ENCODE peak calls at places on chromosome 5, in ten cellular contexts. F is SK-N-SH, W is adrenal gland, N is spleen, V is mucosa of descending colon, X is breast epithelium, C is psoas muscle, Q is fibroblast of lung, J is coronary artery, E is fibroblast of villous mesenchyme. A is an unnamed sample.
A peak's percentile ranks its signal among the peaks of the same experiment; 100 is the strongest.

GRCh38 chr5:129905467-129906176 is 1.4 kb downstream of the CHSY3 start:
- DNase-seq in N (no peak), X (no peak), Q (peak; percentile 32), V (peak; percentile 17), C (peak; percentile 46), F (no peak), W (no peak), E (no peak), J (peak; percentile 74), A (peak; percentile 18)

GRCh38 chr5:44845777-44846176 is 37.0 kb downstream of the MRPS30 start:
- DNase-seq in N (no peak), V (no peak), X (no peak), J (no peak), W (no peak), C (no peak), F (no peak), Q (no peak), E (no peak), A (no peak)

GRCh38 chr5:157063776-157064430 is 5.0 kb upstream of the HAVCR1 start:
- DNase-seq in N (no peak), C (no peak), V (peak; percentile 58), J (no peak), F (no peak), W (no peak), Q (no peak), E (no peak), X (no peak), A (no peak)

GRCh38 chr5:59380350-59380951 is 513.1 kb downstream of the PDE4D start:
- DNase-seq in Q (peak; percentile 95), X (no peak), V (no peak), C (no peak), E (peak; percentile 82), W (no peak), N (no peak), F (peak; percentile 28), J (no peak), A (peak; percentile 99)

GRCh38 chr5:169350016-169350415 is 49.1 kb upstream of the SLIT3 start:
- DNase-seq in E (peak; percentile 24), V (no peak), X (no peak), J (no peak), Q (peak; percentile 95), W (no peak), C (no peak), N (no peak), F (no peak), A (peak; percentile 26)

GRCh38 chr5:111227226-111227782 is 3.1 kb downstream of the CAMK4 start:
- DNase-seq in Q (no peak), C (no peak), V (no peak), E (no peak), W (no peak), J (no peak), F (no peak), N (no peak), X (no peak), A (no peak)

GRCh38 chr5:132761321-132762240 is 14.4 kb downstream of the CCNI2 start:
- DNase-seq in W (no peak), C (no peak), F (no peak), J (peak; percentile 66), E (no peak), Q (no peak), X (peak; percentile 11), V (no peak), N (no peak), A (no peak)

GRCh38 chr5:72108200-72109050 is 1.1 kb downstream of the MAP1B start:
- DNase-seq in C (peak; percentile 87), X (peak; percentile 40), F (peak; percentile 82), J (peak; percentile 92), N (peak; percentile 77), E (peak; percentile 77), W (peak; percentile 72), Q (peak; percentile 73), V (peak; percentile 37), A (peak; percentile 76)

GRCh38 chr5:150587016-150587415 is 53.4 kb upstream of the SYNPO start:
- DNase-seq in C (no peak), V (no peak), X (no peak), Q (no peak), F (no peak), E (no peak), N (no peak), J (no peak), W (no peak), A (no peak)

GRCh38 chr5:150590979-150591411 is 49.5 kb upstream of the SYNPO start:
- DNase-seq in J (no peak), W (no peak), V (peak; percentile 34), Q (peak; percentile 52), X (no peak), E (no peak), C (no peak), N (peak; percentile 65), F (peak; percentile 69), A (no peak)

GRCh38 chr5:150587830-150588494 is 52.5 kb upstream of the SYNPO start:
- DNase-seq in V (no peak), C (no peak), F (no peak), N (peak; percentile 37), J (no peak), W (no peak), X (no peak), Q (peak; percentile 35), E (no peak), A (peak; percentile 26)

GRCh38 chr5:150588495-150588890 is 52.0 kb upstream of the SYNPO start:
- DNase-seq in J (no peak), Q (no peak), W (no peak), V (peak; percentile 63), C (no peak), F (no peak), N (no peak), X (no peak), E (no peak), A (no peak)

DNA sequence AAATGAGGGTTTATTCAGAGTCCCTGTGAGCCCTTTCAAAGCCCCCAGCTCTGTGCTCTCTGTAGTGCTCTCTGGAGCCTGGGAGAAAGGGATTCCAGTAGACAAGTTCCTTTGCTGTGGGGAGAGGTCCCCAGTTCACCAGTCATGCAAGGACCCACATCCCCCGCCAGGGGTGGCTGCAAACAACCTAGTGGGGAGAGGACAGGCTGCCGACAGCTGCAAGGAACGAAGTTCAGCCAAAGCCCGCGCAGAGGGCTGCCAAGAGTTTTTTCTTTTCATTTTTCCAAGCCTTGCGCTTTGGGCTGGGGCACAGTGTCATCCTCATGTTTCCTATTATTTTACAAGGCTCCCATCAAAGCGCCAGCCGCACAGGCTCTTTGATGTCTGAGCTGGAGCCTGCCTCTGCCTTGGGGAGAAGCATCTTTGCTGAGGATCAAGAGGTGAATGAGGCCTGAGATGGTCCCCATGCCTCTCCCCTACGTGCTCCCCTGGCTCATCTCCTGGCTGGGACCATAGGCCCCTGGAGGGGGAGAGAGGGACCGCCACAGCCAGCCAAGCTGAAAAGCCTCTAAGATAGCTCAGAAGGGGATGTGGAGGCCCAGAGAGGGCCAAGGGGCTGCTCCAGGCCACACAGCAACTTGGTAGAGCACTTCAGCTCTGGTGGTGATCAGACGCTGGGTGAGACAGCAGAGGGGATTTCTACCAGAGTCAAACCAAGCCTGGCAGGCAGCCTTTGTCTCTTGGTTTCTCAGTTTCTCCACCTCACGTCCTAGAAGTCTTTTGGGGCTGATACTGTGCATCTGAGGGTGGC is 50.5 kb upstream of the SYNPO start:
- DNase-seq in V (peak; percentile 64), Q (no peak), N (peak; percentile 69), J (peak; percentile 89), E (peak; percentile 74), F (peak; percentile 58), C (peak; percentile 90), X (peak; percentile 60), W (peak; percentile 54), A (peak; percentile 77)
- TF ChIP-seq CTCF in V (no peak), Q (peak; percentile 92), N (peak; percentile 6), J (peak; percentile 85), E (peak; percentile 89), F (peak; percentile 54), C (peak; percentile 77), X (peak; percentile 67), W (peak; percentile 42), A (peak; percentile 83)

GRCh38 chr5:99835791-99836190 is 699.4 kb upstream of the FAM174A start:
- DNase-seq in C (no peak), E (no peak), X (no peak), J (peak; percentile 68), F (no peak), Q (no peak), V (no peak), W (no peak), N (no peak), A (no peak)
- H3K4me3 ChIP-seq in C (no peak overlapping the region), E (no peak overlapping the region), X (no peak overlapping the region), J (no peak overlapping the region), F (no peak overlapping the region), Q (no peak overlapping the region), V (no peak overlapping the region), W (no peak overlapping the region), N (no peak overlapping the region), A (no peak overlapping the region)

GRCh38 chr5:137442660-137443059 is 56.5 kb downstream of the SPOCK1 start:
- DNase-seq in C (no peak), V (no peak), Q (no peak), E (no peak), X (peak; percentile 31), J (no peak), F (no peak), W (no peak), N (no peak), A (no peak)
- TF ChIP-seq CTCF in C (no peak), V (no peak), Q (no peak), E (no peak), X (no peak), J (no peak), F (no peak), W (no peak), N (no peak), A (no peak)

GRCh38 chr5:173792781-173793547 is 95.2 kb upstream of the CPEB4 start:
- DNase-seq in V (no peak), W (no peak), C (no peak), X (no peak), F (no peak), N (no peak), E (no peak), J (peak; percentile 8), Q (no peak), A (no peak)

GRCh38 chr5:173793677-173794570 is 94.2 kb upstream of the CPEB4 start:
- DNase-seq in Q (no peak), V (peak; percentile 92), X (peak; percentile 49), F (no peak), C (no peak), J (peak; percentile 41), E (no peak), W (no peak), N (no peak), A (no peak)

GRCh38 chr5:173795601-173796000 is 92.5 kb upstream of the CPEB4 start:
- DNase-seq in X (no peak), V (peak; percentile 68), C (no peak), Q (no peak), F (no peak), E (no peak), N (no peak), J (no peak), W (peak; percentile 19), A (no peak)

GRCh38 chr5:173796746-173797495 is 91.2 kb upstream of the CPEB4 start:
- DNase-seq in W (peak; percentile 18), N (no peak), Q (no peak), E (no peak), J (no peak), C (no peak), V (no peak), X (no peak), F (no peak), A (no peak)

DNA sequence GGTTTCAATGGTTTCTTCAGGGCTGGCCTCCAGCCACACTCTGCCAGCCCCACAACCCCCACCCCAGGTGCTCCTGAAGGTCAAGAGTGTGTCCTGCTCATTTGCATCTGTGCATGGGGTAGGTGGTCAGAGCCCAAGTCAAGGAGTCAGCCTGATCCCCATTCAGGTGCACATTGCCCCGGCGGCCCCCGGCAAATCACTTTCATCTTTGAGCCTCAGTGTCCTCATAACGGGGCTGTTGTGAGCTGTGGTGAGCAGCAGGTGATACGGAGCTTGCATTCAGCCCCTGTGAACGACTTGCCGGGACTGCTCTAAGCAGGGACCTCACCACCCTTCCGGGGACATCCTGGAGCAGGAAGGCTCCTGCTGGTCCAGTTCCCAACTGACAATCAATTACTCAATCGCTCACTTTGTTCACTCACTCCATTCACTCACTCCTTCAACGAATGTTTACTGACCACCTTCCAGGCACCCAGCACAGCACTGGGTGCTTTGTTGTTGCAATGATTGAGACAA is 93.2 kb upstream of the CPEB4 start:
- DNase-seq in F (no peak), E (no peak), V (no peak), J (no peak), X (no peak), C (no peak), Q (no peak), N (no peak), W (no peak), A (no peak)
- H3K4me3 ChIP-seq in F (no peak overlapping the region), E (no peak overlapping the region), V (no peak overlapping the region), J (no peak overlapping the region), X (no peak overlapping the region), C (no peak overlapping the region), Q (no peak overlapping the region), N (no peak overlapping the region), W (no peak overlapping the region), A (no peak overlapping the region)

A was measured in choroid plexus epithelial cell.